ENCODE peak calls at places on chromosomes 6 and 20, in seven cellular contexts. X is heart right ventricle; Z is CD4-positive, alpha-beta T cell; E is PC-3; P is upper lobe of right lung; O is right atrium auricular region; M is thyroid gland. Q is an unnamed sample. For H3K9me3, the result is how much of the 10 kb centered on the place peaks cover.

GRCh38 chr20:51275816-51276215 is 252.9 kb upstream of the KCNG1 start:
- DNase-seq in E (no peak), M (no peak), Z (no peak), X (no peak), P (no peak), O (no peak), Q (no peak)

GRCh38 chr6:161486326-161486725 is 212.5 kb upstream of the AGPAT4 start:
- DNase-seq in Z (no peak), X (no peak), M (no peak), O (no peak), P (no peak), E (peak), Q (no peak)

GRCh38 chr20:58408603-58409246 is 19.7 kb downstream of the VAPB start:
- DNase-seq in E (peak), O (no peak), Z (no peak), M (no peak), P (no peak), X (no peak), Q (no peak)

GRCh38 chr6:111231078-111231435 is 143.8 kb downstream of the SLC16A10 start:
- DNase-seq in E (no peak), X (no peak), O (no peak), Z (no peak), M (no peak), P (no peak), Q (no peak)

GRCh38 chr6:85920782-85921181 is 278.1 kb upstream of the SYNCRIP start:
- DNase-seq in P (no peak), O (no peak), E (peak), X (peak), M (peak), Z (no peak), Q (peak)

GRCh38 chr6:45697605-45698004 is 318.1 kb downstream of the CLIC5 start:
- DNase-seq in O (no peak), P (no peak), M (no peak), E (peak), Z (no peak), X (no peak), Q (no peak)

GRCh38 chr6:146331008-146331407 is 212.6 kb upstream of the RAB32 start:
- DNase-seq in O (no peak), E (no peak), M (no peak), X (no peak), P (no peak), Z (no peak), Q (no peak)

GRCh38 chr20:3334156-3334943 is 73.1 kb downstream of the DNAAF9 start:
- DNase-seq in M (no peak), X (no peak), Z (no peak), P (no peak), O (no peak), E (no peak), Q (no peak)

GRCh38 chr20:35497780-35498189 is 31.7 kb downstream of the C20orf173 start:
- DNase-seq in Z (no peak), X (peak), E (no peak), M (no peak), O (peak), P (peak), Q (peak)

GRCh38 chr6:32968093-32968769 is at the start of gene BRD2:
- DNase-seq in X (peak), M (peak), E (peak), O (peak), Z (peak), P (peak), Q (peak)

GRCh38 chr6:128509709-128510108 is 10.7 kb downstream of the PTPRK start:
- DNase-seq in M (no peak), X (no peak), O (no peak), E (peak), Z (no peak), P (no peak), Q (no peak)

GRCh38 chr6:32108094-32108627 is 977 bp downstream of the TNXB start:
- DNase-seq in X (peak), E (peak), O (peak), M (peak), Z (no peak), P (no peak), Q (peak)

GRCh38 chr6:44057931-44058616 is 69.2 kb downstream of the MRPL14 start:
- DNase-seq in X (no peak), M (no peak), Z (no peak), P (no peak), E (peak), O (no peak), Q (no peak)

GRCh38 chr6:135163440-135163738 is 17.7 kb upstream of the MYB start:
- DNase-seq in Z (peak), X (no peak), E (no peak), M (no peak), P (no peak), O (no peak), Q (no peak)

GRCh38 chr6:84052204-84052882 is 18.8 kb downstream of the MRAP2 start:
- DNase-seq in X (peak), Z (no peak), M (peak), P (no peak), O (peak), E (peak), Q (peak)

DNA sequence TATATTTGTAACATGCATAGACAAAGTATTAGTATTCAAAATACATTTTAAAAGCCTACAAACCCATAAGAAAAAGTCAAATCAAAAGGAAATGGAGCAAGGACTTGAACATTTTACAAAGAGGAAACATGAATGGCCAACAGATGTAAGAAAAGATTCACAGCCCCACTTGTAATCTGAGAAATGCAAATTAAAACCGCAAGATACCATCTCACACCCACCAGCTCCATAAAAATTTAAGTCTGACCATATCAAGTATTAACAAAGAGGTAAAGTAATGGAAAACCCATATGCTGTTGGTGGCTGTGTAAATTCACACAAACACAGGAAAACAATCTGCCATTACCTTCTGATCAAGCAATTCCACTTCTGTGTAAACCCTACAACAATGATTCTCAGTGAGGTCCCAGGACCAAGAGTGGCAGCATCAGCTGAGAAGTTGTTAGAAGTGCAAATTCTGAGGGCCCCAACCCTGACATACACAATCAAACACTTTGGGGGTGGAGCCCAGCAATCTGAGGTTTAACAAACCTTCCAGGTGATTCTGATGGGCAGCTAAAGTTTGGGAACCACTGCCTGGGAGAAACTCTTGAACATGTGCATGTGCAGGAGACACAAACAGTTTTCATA is 30.9 kb downstream of the BCL2L1 start:
- DNase-seq in X (no peak), Z (no peak), E (peak), P (no peak), M (no peak), O (no peak), Q (no peak)
- H3K27ac ChIP-seq in X (peak), Z (no peak), E (no peak), P (no peak), M (peak), O (no peak), Q (peak)

DNA sequence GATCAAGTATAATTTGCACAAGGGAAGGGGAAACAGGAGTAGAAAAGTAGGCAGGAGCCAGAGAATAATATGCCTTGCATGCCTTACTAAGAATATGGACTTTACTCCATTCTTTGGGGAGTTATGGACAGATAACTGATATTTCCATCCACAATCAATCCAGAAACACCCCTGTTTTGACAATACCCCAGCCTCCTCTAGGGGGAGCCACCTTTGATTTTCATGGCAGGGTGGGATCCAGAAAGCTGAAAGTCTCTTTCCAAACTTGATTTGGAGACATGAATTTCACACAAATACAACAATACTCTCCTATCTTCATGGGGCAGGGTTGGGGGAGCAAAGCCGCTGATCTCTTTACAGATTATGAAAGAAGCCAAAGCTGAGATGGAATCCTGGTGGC is 404.1 kb downstream of the FOXA2 start:
- DNase-seq in X (no peak), O (no peak), P (no peak), E (no peak), M (no peak), Z (no peak), Q (no peak)
- H3K9me3 ChIP-seq in X (under half), O (under half), P (under half), E (under half), M (under half), Z (under half), Q (under half)

GRCh38 chr6:42726026-42726425 is 3.6 kb upstream of the PRPH2 start:
- DNase-seq in X (no peak), M (no peak), Z (no peak), E (no peak), O (no peak), P (no peak), Q (no peak)
- H3K27ac ChIP-seq in X (peak), M (peak), Z (peak), E (no peak), O (peak), P (peak), Q (peak)

DNA sequence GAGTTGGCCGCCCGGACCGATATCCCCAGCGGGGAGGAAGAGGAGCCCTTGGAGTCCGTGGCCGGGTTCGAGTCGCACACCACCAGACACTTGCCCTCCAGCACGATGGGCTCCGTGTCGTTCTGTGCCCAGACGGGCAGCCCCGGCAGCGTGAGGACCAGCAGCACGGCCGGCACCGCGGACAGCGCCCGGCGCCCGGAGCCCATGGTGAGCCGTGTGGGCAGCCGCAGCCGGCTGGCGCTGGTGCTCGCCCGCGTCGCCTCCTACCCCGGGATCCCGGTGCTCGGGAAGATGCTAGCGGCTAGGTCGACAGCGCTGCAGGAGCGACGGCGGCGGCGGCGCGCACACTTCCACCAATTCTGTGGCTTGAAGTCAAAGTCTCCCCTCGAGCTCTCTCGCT is 1.4 kb downstream of the CBLN4 start:
- DNase-seq in X (no peak), P (peak), E (no peak), M (peak), Z (no peak), O (no peak), Q (no peak)
- H3K9me3 ChIP-seq in X (under half), P (under half), E (under half), M (under half), Z (under half), O (under half), Q (under half)

GRCh38 chr20:60292001-60292520 is 333.8 kb downstream of the CDH26 start:
- DNase-seq in Z (no peak), X (no peak), O (no peak), M (no peak), E (no peak), P (no peak), Q (no peak)
- H3K27ac ChIP-seq in Z (no peak), X (no peak), O (no peak), M (no peak), E (no peak), P (no peak), Q (no peak)

GRCh38 chr6:167583412-167583811 is 243.3 kb upstream of the AFDN start:
- DNase-seq in Z (no peak), M (no peak), O (no peak), P (no peak), X (no peak), E (no peak), Q (no peak)

GRCh38 chr6:167590193-167590592 is 236.5 kb upstream of the AFDN start:
- DNase-seq in O (no peak), Z (no peak), M (no peak), P (no peak), E (no peak), X (no peak), Q (no peak)

GRCh38 chr6:167588920-167589614 is 237.6 kb upstream of the AFDN start:
- DNase-seq in Z (no peak), O (peak), P (no peak), X (no peak), E (no peak), M (no peak), Q (no peak)

GRCh38 chr6:167589615-167589940 is 237.1 kb upstream of the AFDN start:
- DNase-seq in E (no peak), O (no peak), Z (no peak), M (no peak), X (no peak), P (no peak), Q (no peak)

DNA sequence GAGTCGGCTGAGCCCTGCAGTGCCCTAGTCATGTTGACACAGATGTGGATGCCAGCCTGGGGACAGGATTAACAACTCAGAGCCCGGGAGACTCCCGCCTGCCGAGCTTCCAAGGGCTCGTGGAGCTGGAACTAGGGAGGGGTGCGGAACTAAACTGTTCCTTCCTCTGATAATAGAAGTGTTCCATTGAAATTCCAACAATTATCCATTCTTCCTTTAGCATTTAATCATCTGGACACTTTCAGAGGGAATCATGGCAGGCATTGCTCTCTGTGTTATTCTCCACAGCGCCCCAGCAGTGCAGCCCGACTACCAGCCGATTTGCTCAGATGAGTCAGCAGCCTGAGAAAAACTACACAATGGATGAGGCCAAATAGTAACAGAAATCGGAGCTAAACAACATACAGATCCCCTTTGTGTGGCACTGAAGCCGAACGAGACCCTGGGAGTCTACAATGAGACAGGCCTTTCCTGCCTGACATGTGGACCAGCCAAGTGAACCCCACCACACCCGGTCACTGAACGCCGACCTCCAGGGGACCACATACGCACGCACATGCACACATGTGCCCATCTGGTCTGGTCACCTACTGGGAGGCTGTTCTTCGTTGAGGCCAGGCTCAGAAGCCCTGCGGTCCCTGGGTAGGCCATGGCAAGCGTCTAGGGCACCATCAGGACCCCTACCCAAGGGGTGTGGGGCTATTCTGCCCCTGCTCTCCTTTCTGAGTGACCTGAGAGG is 238.4 kb upstream of the AFDN start:
- DNase-seq in P (no peak), O (peak), M (no peak), E (no peak), X (no peak), Z (no peak), Q (no peak)
- H3K9me3 ChIP-seq in P (under half), O (under half), M (under half), E (under half), X (under half), Z (under half), Q (under half)

DNA sequence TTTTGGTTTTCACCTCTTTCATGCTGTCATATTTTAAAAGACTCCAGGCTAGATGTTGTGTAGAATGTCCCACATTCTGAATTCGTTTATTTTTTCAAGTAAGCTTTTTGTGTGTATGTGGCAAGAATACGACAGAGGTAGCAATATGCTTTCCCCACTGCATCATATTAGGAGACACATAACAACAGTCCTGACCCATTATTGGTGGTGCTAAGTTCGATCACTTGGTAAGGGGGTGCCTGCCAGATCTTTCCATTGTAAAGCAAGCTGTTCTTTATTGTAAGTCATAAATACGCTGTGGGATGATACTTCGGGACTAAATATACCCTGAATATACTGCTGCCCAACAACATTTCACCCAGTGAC is 587 bp upstream of the NCOA3 start:
- DNase-seq in O (no peak), P (no peak), E (peak), Z (no peak), X (no peak), M (no peak), Q (no peak)
- H3K27ac ChIP-seq in O (peak), P (peak), E (peak), Z (peak), X (peak), M (peak), Q (peak)